ENCODE peak calls at places on chromosome 15, in eight cellular contexts. X is colonic mucosa; J is CD8-positive, alpha-beta memory T cell; P is upper lobe of right lung; G is psoas muscle; I is transverse colon; C is OCI-LY7; V is lower lobe of right lung. N is an unnamed sample.

GRCh38 chr15:70493376-70493775 is 270.0 kb downstream of the UACA start:
- DNase-seq in X (no peak), J (no peak), P (no peak), G (no peak), I (no peak), C (no peak), V (no peak), N (no peak)

GRCh38 chr15:62392411-62392810 is 227.3 kb upstream of the C2CD4B start:
- DNase-seq in X (peak; percentile 31), J (no peak), P (no peak), G (peak; percentile 31), I (peak; percentile 23), C (peak; percentile 6), V (no peak), N (peak; percentile 9)

GRCh38 chr15:89630974-89631901 is 24.0 kb downstream of the KIF7 start:
- DNase-seq in X (no peak), J (no peak), P (no peak), G (no peak), I (no peak), C (no peak), V (no peak), N (no peak)

GRCh38 chr15:38320181-38320580 is 67.5 kb downstream of the SPRED1 start:
- DNase-seq in X (no peak), J (no peak), P (no peak), G (no peak), I (no peak), C (no peak), V (no peak), N (no peak)

GRCh38 chr15:67170143-67170885 is 84.1 kb downstream of the AAGAB start:
- DNase-seq in X (no peak), J (no peak), P (peak; percentile 45), G (no peak), I (no peak), C (no peak), V (no peak), N (no peak)

GRCh38 chr15:68774521-68775293 is 46.0 kb downstream of the ANP32A start:
- DNase-seq in X (no peak), J (no peak), P (no peak), G (no peak), I (no peak), C (no peak), V (no peak), N (no peak)

GRCh38 chr15:25691544-25692430 is 171.3 kb downstream of the ATP10A start:
- DNase-seq in X (no peak), J (no peak), P (peak; percentile 22), G (no peak), I (no peak), C (peak; percentile 3), V (no peak), N (no peak)

GRCh38 chr15:55164284-55164683 is 32.5 kb downstream of the RSL24D1 start:
- DNase-seq in X (no peak), J (no peak), P (no peak), G (no peak), I (no peak), C (no peak), V (no peak), N (no peak)

GRCh38 chr15:77168211-77168610 is 97.3 kb upstream of the TSPAN3 start:
- DNase-seq in X (no peak), J (no peak), P (no peak), G (no peak), I (no peak), C (no peak), V (no peak), N (no peak)

GRCh38 chr15:41946970-41947369 is 25.4 kb downstream of the EHD4 start:
- DNase-seq in X (no peak), J (no peak), P (no peak), G (no peak), I (no peak), C (no peak), V (no peak), N (no peak)

GRCh38 chr15:58444658-58445332 is 13.0 kb downstream of the LIPC start:
- DNase-seq in X (no peak), J (peak; percentile 19), P (no peak), G (no peak), I (no peak), C (no peak), V (no peak), N (no peak)

GRCh38 chr15:65211157-65211982 is at the start of gene CILP:
- DNase-seq in X (peak; percentile 25), J (no peak), P (no peak), G (peak; percentile 66), I (no peak), C (no peak), V (no peak), N (no peak)

GRCh38 chr15:57920916-57921315 is 144.6 kb downstream of the ALDH1A2 start:
- DNase-seq in X (no peak), J (no peak), P (no peak), G (no peak), I (no peak), C (no peak), V (no peak), N (no peak)

DNA sequence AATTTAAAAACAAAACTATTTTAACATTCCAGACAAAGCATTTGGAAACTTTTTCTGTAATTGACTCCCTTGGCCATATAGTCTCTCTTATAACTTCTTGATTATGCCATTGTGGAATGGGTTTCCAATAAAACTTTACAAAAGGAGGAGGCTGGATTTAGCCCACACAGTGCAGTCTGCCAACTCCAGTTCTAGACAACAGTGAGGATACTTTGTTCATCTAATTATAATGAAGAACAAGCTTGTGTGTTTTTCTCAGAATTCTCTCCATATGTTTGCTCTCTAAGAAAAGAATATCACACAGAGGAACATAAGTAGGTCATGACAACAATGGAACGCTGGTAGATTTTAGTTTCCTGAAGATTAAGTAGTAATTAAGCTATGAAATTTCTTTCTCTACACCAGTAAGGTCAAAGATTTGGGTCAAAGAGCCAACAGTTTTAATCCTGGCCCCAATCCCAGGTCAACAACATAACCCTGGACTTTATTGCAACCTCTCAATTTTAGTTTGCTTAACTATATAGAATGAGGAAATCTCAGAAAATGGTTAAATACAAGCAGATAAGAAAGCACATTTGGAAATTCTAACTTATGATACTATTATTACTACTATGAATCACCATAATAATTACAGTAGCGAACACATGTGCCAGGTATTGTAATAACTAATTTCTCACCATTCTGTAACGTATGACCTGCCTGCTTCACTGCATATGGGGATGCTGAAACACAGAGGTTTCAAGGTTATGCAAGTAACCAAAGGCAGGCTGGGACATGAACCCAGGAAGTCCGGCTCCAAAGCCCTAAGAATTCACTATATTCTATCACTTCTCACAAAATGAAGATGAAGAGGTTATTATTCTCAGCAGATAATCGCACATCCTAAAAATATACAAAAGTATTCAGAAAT is 65.7 kb downstream of the TJP1 start:
- DNase-seq in X (no peak), J (no peak), P (no peak), G (no peak), I (no peak), C (no peak), V (no peak), N (no peak)
- H3K27ac ChIP-seq in X (peak overlapping the region; percentile 3), J (no peak overlapping the region), P (no peak overlapping the region), G (no peak overlapping the region), I (no peak overlapping the region), C (no peak overlapping the region), V (no peak overlapping the region), N (no peak overlapping the region)

DNA sequence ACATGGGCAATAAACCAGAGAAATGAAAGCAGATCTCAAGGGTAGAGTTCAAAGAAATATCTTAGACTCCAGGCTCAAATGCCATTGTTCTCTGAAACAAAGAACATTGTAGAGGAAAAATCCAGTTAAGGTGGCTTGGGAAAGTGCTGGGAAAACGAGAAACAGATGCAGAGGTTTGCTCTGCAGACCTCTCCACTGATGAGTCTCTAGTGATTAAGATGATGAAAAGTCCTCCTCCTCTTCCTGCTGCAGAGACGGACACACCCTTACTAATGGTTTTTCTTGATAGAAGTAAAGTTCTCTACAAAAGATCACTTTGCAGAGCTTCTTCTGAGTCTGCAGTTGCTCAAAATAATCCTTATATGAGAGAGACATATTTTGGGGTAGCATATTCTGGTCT is 264.7 kb downstream of the GABRG3 start:
- DNase-seq in X (no peak), J (no peak), P (no peak), G (no peak), I (no peak), C (no peak), V (no peak), N (no peak)
- H3K4me1 ChIP-seq in X (no peaks in the 10 kb centered on the region), J (no peaks in the 10 kb centered on the region), P (no peaks in the 10 kb centered on the region), G (no peaks in the 10 kb centered on the region), I (no peaks in the 10 kb centered on the region), C (no peaks in the 10 kb centered on the region), V (no peaks in the 10 kb centered on the region), N (no peaks in the 10 kb centered on the region)

GRCh38 chr15:73951044-73951561 is 24.8 kb downstream of the LOXL1 start:
- DNase-seq in X (peak; percentile 80), J (peak; percentile 72), P (peak; percentile 93), G (peak; percentile 93), I (peak; percentile 85), C (peak; percentile 71), V (peak; percentile 91), N (peak; percentile 64)

GRCh38 chr15:73952171-73952912 is 26.1 kb downstream of the LOXL1 start:
- DNase-seq in X (no peak), J (no peak), P (peak; percentile 62), G (no peak), I (no peak), C (no peak), V (peak; percentile 43), N (no peak)

GRCh38 chr15:73951591-73951990 is 25.3 kb downstream of the LOXL1 start:
- DNase-seq in X (no peak), J (no peak), P (peak; percentile 63), G (no peak), I (no peak), C (no peak), V (peak; percentile 36), N (no peak)

GRCh38 chr15:73954188-73955145 is 28.2 kb downstream of the LOXL1 start:
- DNase-seq in X (no peak), J (no peak), P (peak; percentile 48), G (no peak), I (no peak), C (no peak), V (no peak), N (no peak)

DNA sequence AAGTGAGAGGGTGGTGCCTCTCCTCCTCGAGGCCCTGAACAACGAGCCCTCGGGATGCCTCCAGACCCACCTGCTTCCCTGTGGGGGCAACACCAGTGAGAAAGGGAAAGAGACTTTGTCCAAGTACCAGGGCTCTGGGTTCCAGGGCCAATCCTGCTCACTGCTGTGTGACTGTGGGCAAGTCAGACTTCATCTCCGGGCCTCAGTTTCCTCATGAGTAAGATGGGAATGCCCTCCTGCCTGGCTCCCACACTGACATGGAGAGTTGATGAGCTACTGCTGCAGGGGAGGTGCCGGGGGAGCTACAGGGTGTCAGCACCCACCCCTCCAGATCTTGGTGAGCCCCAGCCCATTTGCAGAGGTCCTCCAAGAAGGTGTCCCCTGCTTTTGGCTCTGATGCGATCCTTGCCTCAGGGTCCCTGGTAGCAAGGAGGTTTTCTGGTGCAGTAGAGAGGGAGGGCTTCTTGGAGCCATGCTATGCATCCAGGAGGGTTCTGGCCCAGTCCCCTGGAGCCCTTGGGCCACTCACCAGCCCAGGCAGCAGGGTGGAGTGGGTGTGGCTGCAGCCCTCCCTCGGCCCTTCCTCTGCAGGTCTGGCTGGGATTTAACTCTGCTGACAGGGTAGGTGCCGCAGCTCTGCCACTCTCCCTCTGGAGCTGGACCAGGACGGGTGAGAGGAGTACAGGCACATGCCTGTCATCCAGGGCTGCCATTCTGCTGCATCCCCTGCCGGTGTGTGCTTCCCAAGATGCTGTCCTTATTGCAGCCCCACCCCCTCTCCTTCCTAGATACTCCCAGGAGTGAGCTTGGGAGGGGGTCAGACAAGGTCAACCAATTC is 26.9 kb downstream of the LOXL1 start:
- DNase-seq in X (no peak), J (no peak), P (peak; percentile 49), G (no peak), I (no peak), C (no peak), V (peak; percentile 34), N (no peak)
- H3K27ac ChIP-seq in X (no peak overlapping the region), J (no peak overlapping the region), P (peak overlapping the region; percentile 91), G (peak overlapping the region; percentile 80), I (peak overlapping the region; percentile 89), C (no peak overlapping the region), V (peak overlapping the region; percentile 84), N (no peak overlapping the region)

GRCh38 chr15:93730724-93731123 is 500.6 kb upstream of the MCTP2 start:
- DNase-seq in X (no peak), J (no peak), P (no peak), G (no peak), I (no peak), C (no peak), V (no peak), N (no peak)
- H3K4me1 ChIP-seq in X (no peaks in the 10 kb centered on the region), J (no peaks in the 10 kb centered on the region), P (no peaks in the 10 kb centered on the region), G (no peaks in the 10 kb centered on the region), I (no peaks in the 10 kb centered on the region), C (no peaks in the 10 kb centered on the region), V (no peaks in the 10 kb centered on the region), N (no peaks in the 10 kb centered on the region)

N was measured in CD4-positive, alpha-beta memory T cell.